ENCODE peak calls at places on chromosomes 7 and 10, in six cellular contexts. One of them, this sample, is unnamed.

GRCh38 chr7:133629696-133630095 is 376.8 kb downstream of the EXOC4 start:
- DNase-seq in lower lobe of right lung: no peak
- DNase-seq in keratinocyte: no peak
- DNase-seq in mesenchymal stem cell: peak; percentile 20
- DNase-seq in GM23338: no peak
- DNase-seq in left ventricle myocardium inferior: no peak
- DNase-seq in this sample: no peak

GRCh38 chr10:124648738-124649137 is 95.4 kb downstream of the FAM53B start:
- DNase-seq in lower lobe of right lung: peak; percentile 74
- DNase-seq in keratinocyte: peak; percentile 69
- DNase-seq in mesenchymal stem cell: peak; percentile 94
- DNase-seq in GM23338: no peak
- DNase-seq in left ventricle myocardium inferior: peak; percentile 74
- DNase-seq in this sample: peak; percentile 63

GRCh38 chr10:118394557-118395194 is 52.6 kb upstream of the FAM204A start:
- DNase-seq in lower lobe of right lung: no peak
- DNase-seq in keratinocyte: no peak
- DNase-seq in mesenchymal stem cell: no peak
- DNase-seq in GM23338: no peak
- DNase-seq in left ventricle myocardium inferior: no peak
- DNase-seq in this sample: no peak

GRCh38 chr7:128459394-128459878 is 3.8 kb downstream of the HILPDA start:
- DNase-seq in lower lobe of right lung: peak; percentile 47
- DNase-seq in keratinocyte: no peak
- DNase-seq in mesenchymal stem cell: peak; percentile 81
- DNase-seq in GM23338: peak; percentile 85
- DNase-seq in left ventricle myocardium inferior: peak; percentile 39
- DNase-seq in this sample: peak; percentile 77

GRCh38 chr10:11598749-11599396 is 12.6 kb downstream of the USP6NL start:
- DNase-seq in lower lobe of right lung: no peak
- DNase-seq in keratinocyte: no peak
- DNase-seq in mesenchymal stem cell: no peak
- DNase-seq in GM23338: no peak
- DNase-seq in left ventricle myocardium inferior: no peak
- DNase-seq in this sample: no peak

GRCh38 chr10:102643346-102644065 is 773 bp upstream of the TRIM8 start:
- DNase-seq in lower lobe of right lung: peak; percentile 77
- DNase-seq in keratinocyte: no peak
- DNase-seq in mesenchymal stem cell: peak; percentile 87
- DNase-seq in GM23338: peak; percentile 76
- DNase-seq in left ventricle myocardium inferior: peak; percentile 72
- DNase-seq in this sample: peak; percentile 66

GRCh38 chr10:114491933-114492332 is 87.6 kb upstream of the AFAP1L2 start:
- DNase-seq in lower lobe of right lung: no peak
- DNase-seq in keratinocyte: no peak
- DNase-seq in mesenchymal stem cell: no peak
- DNase-seq in GM23338: no peak
- DNase-seq in left ventricle myocardium inferior: no peak
- DNase-seq in this sample: no peak

GRCh38 chr7:51458693-51459092 is 142.1 kb upstream of the COBL start:
- DNase-seq in lower lobe of right lung: no peak
- DNase-seq in keratinocyte: no peak
- DNase-seq in mesenchymal stem cell: no peak
- DNase-seq in GM23338: no peak
- DNase-seq in left ventricle myocardium inferior: no peak
- DNase-seq in this sample: no peak

GRCh38 chr7:96250776-96251361 is 71.0 kb downstream of the SLC25A13 start:
- DNase-seq in lower lobe of right lung: no peak
- DNase-seq in keratinocyte: no peak
- DNase-seq in mesenchymal stem cell: no peak
- DNase-seq in GM23338: no peak
- DNase-seq in left ventricle myocardium inferior: no peak
- DNase-seq in this sample: no peak

GRCh38 chr10:47060356-47060755 is 149.1 kb downstream of the PTPN20 start:
- DNase-seq in lower lobe of right lung: no peak
- DNase-seq in keratinocyte: no peak
- DNase-seq in mesenchymal stem cell: no peak
- DNase-seq in GM23338: no peak
- DNase-seq in left ventricle myocardium inferior: no peak
- DNase-seq in this sample: no peak

GRCh38 chr10:80453715-80454525 is at the start of gene TSPAN14:
- DNase-seq in lower lobe of right lung: peak; percentile 92
- DNase-seq in keratinocyte: no peak
- DNase-seq in mesenchymal stem cell: peak; percentile 84
- DNase-seq in GM23338: peak; percentile 77
- DNase-seq in left ventricle myocardium inferior: peak; percentile 88
- DNase-seq in this sample: peak; percentile 74

DNA sequence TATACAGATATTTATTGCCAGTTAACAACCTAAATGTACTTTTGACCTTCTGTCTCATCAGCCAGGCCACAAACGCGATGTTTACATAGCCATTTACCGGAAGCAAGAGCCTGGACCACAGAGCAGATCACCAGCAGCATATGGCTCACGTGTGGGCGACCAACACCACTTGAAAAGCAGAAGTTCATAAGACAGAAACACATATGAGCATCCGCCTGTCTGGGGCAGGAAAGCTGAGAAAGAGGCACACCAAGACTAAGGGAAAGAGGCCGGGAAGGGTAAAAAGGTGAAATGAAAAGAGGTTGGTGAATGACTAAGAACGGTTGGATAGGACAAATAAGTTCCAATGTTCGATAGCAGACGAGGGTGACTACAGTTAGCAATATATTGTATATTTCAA is 1.3 kb downstream of the ABCB1 start:
- DNase-seq in lower lobe of right lung: peak; percentile 48
- DNase-seq in keratinocyte: no peak
- DNase-seq in mesenchymal stem cell: peak; percentile 28
- DNase-seq in GM23338: no peak
- DNase-seq in left ventricle myocardium inferior: no peak
- DNase-seq in this sample: peak; percentile 24
- H3K4me3 ChIP-seq in lower lobe of right lung: peak overlapping the region; percentile 51
- H3K4me3 ChIP-seq in keratinocyte: no peak overlapping the region
- H3K4me3 ChIP-seq in mesenchymal stem cell: no peak overlapping the region
- H3K4me3 ChIP-seq in GM23338: no peak overlapping the region
- H3K4me3 ChIP-seq in left ventricle myocardium inferior: peak overlapping the region; percentile 69
- H3K4me3 ChIP-seq in this sample: no peak overlapping the region

DNA sequence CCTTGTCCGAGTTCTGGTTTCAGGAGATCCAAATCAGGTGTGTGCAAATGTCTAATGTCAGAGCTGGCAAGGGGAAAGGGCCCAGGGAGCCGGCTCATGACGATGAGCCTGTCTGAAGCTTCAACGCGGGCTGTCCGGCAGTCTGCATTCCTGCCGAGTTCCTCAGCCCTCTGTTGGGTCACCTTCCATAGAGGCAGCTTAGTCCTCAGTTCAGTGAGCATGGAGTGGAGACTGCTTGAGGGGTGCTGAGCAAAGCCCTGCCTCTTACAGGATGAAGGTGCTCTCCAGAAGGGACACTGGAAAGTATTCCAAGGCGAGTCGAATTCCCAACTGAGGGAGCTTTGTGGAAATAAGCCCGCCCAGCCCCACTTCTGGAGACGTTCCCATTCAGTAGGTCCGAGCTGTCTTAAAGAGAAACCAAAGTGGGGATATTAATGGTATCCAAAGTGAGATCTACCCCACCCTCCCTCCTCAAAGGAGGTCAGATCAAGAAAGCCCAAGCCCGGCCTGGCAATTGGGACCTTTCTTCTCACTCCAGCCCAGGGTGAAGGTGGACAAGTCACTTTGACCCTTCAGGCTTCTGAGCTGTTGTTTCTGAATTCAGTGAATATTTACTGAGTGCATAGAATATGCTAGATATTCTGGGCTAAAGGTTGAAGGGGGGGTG is 3.3 kb downstream of the EGFR start:
- DNase-seq in lower lobe of right lung: no peak
- DNase-seq in keratinocyte: no peak
- DNase-seq in mesenchymal stem cell: no peak
- DNase-seq in GM23338: no peak
- DNase-seq in left ventricle myocardium inferior: no peak
- DNase-seq in this sample: no peak
- H3K27ac ChIP-seq in lower lobe of right lung: peak overlapping the region; percentile 49
- H3K27ac ChIP-seq in keratinocyte: peak overlapping the region; percentile 98
- H3K27ac ChIP-seq in mesenchymal stem cell: no peak overlapping the region
- H3K27ac ChIP-seq in GM23338: no peak overlapping the region
- H3K27ac ChIP-seq in left ventricle myocardium inferior: peak overlapping the region; percentile 96
- H3K27ac ChIP-seq in this sample: no peak overlapping the region

GRCh38 chr7:44275829-44276570 is 49.4 kb downstream of the CAMK2B start:
- DNase-seq in lower lobe of right lung: peak; percentile 26
- DNase-seq in keratinocyte: no peak
- DNase-seq in mesenchymal stem cell: peak; percentile 8
- DNase-seq in GM23338: peak; percentile 91
- DNase-seq in left ventricle myocardium inferior: peak; percentile 7
- DNase-seq in this sample: no peak

GRCh38 chr7:44275146-44275545 is 50.2 kb downstream of the CAMK2B start:
- DNase-seq in lower lobe of right lung: peak; percentile 8
- DNase-seq in keratinocyte: no peak
- DNase-seq in mesenchymal stem cell: no peak
- DNase-seq in GM23338: no peak
- DNase-seq in left ventricle myocardium inferior: peak; percentile 5
- DNase-seq in this sample: no peak

GRCh38 chr7:44272981-44273380 is 52.4 kb downstream of the CAMK2B start:
- DNase-seq in lower lobe of right lung: no peak
- DNase-seq in keratinocyte: no peak
- DNase-seq in mesenchymal stem cell: no peak
- DNase-seq in GM23338: no peak
- DNase-seq in left ventricle myocardium inferior: no peak
- DNase-seq in this sample: no peak

GRCh38 chr7:44273681-44274622 is 51.4 kb downstream of the CAMK2B start:
- DNase-seq in lower lobe of right lung: peak; percentile 16
- DNase-seq in keratinocyte: no peak
- DNase-seq in mesenchymal stem cell: no peak
- DNase-seq in GM23338: no peak
- DNase-seq in left ventricle myocardium inferior: no peak
- DNase-seq in this sample: no peak

DNA sequence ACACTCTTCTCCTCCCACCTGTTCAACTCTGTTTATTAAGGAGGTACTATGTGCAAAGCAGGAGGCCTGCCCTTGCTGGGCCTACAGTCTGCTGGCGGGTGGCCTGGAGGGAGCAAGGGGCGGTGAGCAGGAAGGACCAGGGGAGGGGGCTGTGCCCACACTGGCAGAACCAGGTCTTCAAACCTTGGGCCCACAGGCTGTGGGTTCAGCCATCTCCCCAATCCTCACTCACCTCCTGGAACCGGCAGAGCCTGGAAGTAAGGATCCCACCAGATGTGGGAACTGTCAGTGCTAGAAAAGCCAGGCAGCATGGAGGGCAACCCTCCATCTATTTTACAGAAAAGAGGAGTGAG is 50.8 kb downstream of the CAMK2B start:
- DNase-seq in lower lobe of right lung: peak; percentile 30
- DNase-seq in keratinocyte: no peak
- DNase-seq in mesenchymal stem cell: no peak
- DNase-seq in GM23338: no peak
- DNase-seq in left ventricle myocardium inferior: peak; percentile 7
- DNase-seq in this sample: no peak
- H3K27me3 ChIP-seq in lower lobe of right lung: peaks cover 7% of the 10 kb centered on the region
- H3K27me3 ChIP-seq in keratinocyte: peaks cover 14% of the 10 kb centered on the region
- H3K27me3 ChIP-seq in mesenchymal stem cell: peaks cover 35% of the 10 kb centered on the region
- H3K27me3 ChIP-seq in GM23338: peaks cover 12% of the 10 kb centered on the region
- H3K27me3 ChIP-seq in left ventricle myocardium inferior: no peaks in the 10 kb centered on the region
- H3K27me3 ChIP-seq in this sample: no peaks in the 10 kb centered on the region

GRCh38 chr7:100890640-100891521 is 1.4 kb upstream of the UFSP1 start:
- DNase-seq in lower lobe of right lung: no peak
- DNase-seq in keratinocyte: no peak
- DNase-seq in mesenchymal stem cell: no peak
- DNase-seq in GM23338: peak; percentile 67
- DNase-seq in left ventricle myocardium inferior: peak; percentile 22
- DNase-seq in this sample: no peak
- H3K4me3 ChIP-seq in lower lobe of right lung: peak overlapping the region; percentile 88
- H3K4me3 ChIP-seq in keratinocyte: peak overlapping the region; percentile 45
- H3K4me3 ChIP-seq in mesenchymal stem cell: peak overlapping the region; percentile 35
- H3K4me3 ChIP-seq in GM23338: peak overlapping the region; percentile 90
- H3K4me3 ChIP-seq in left ventricle myocardium inferior: peak overlapping the region; percentile 80
- H3K4me3 ChIP-seq in this sample: peak overlapping the region; percentile 70

DNA sequence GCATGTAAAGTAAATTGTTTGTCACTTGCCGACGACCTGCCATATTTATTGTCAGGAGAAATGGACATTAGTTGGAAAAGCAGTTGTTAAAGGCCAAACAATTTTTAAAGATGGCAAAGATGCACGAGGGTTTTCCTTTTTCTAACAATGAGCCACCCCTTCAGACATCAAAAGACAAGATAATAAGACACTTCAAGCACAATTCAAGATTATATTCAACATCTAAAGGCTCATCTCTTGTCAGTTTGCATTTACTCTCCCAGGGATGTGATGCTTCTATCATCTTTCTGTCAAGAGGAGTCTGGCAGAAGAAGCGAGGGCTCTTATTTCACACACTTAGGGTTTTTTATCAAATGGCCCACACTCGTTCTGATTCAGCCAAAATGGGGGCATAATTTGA is 118.5 kb downstream of the POU6F2 start:
- DNase-seq in lower lobe of right lung: no peak
- DNase-seq in keratinocyte: no peak
- DNase-seq in mesenchymal stem cell: no peak
- DNase-seq in GM23338: no peak
- DNase-seq in left ventricle myocardium inferior: no peak
- DNase-seq in this sample: no peak
- H3K27ac ChIP-seq in lower lobe of right lung: no peak overlapping the region
- H3K27ac ChIP-seq in keratinocyte: no peak overlapping the region
- H3K27ac ChIP-seq in mesenchymal stem cell: no peak overlapping the region
- H3K27ac ChIP-seq in GM23338: no peak overlapping the region
- H3K27ac ChIP-seq in left ventricle myocardium inferior: no peak overlapping the region
- H3K27ac ChIP-seq in this sample: no peak overlapping the region

GRCh38 chr10:49271346-49271745 is 27.6 kb upstream of the C10orf71 start:
- DNase-seq in lower lobe of right lung: no peak
- DNase-seq in keratinocyte: no peak
- DNase-seq in mesenchymal stem cell: no peak
- DNase-seq in GM23338: no peak
- DNase-seq in left ventricle myocardium inferior: peak; percentile 53
- DNase-seq in this sample: no peak
- H3K27me3 ChIP-seq in lower lobe of right lung: no peaks in the 10 kb centered on the region
- H3K27me3 ChIP-seq in keratinocyte: no peaks in the 10 kb centered on the region
- H3K27me3 ChIP-seq in mesenchymal stem cell: no peaks in the 10 kb centered on the region
- H3K27me3 ChIP-seq in GM23338: no peaks in the 10 kb centered on the region
- H3K27me3 ChIP-seq in left ventricle myocardium inferior: no peaks in the 10 kb centered on the region
- H3K27me3 ChIP-seq in this sample: no peaks in the 10 kb centered on the region

GRCh38 chr10:50640238-50640637 is 16.5 kb upstream of the SGMS1 start:
- DNase-seq in lower lobe of right lung: no peak
- DNase-seq in keratinocyte: no peak
- DNase-seq in mesenchymal stem cell: no peak
- DNase-seq in GM23338: no peak
- DNase-seq in left ventricle myocardium inferior: no peak
- DNase-seq in this sample: no peak
- H3K4me3 ChIP-seq in lower lobe of right lung: no peak overlapping the region
- H3K4me3 ChIP-seq in keratinocyte: no peak overlapping the region
- H3K4me3 ChIP-seq in mesenchymal stem cell: no peak overlapping the region
- H3K4me3 ChIP-seq in GM23338: no peak overlapping the region
- H3K4me3 ChIP-seq in left ventricle myocardium inferior: no peak overlapping the region
- H3K4me3 ChIP-seq in this sample: no peak overlapping the region

GRCh38 chr7:55063036-55063435 is 44.2 kb downstream of the EGFR start:
- DNase-seq in lower lobe of right lung: no peak
- DNase-seq in keratinocyte: no peak
- DNase-seq in mesenchymal stem cell: no peak
- DNase-seq in GM23338: no peak
- DNase-seq in left ventricle myocardium inferior: no peak
- DNase-seq in this sample: no peak
- H3K27ac ChIP-seq in lower lobe of right lung: no peak overlapping the region
- H3K27ac ChIP-seq in keratinocyte: peak overlapping the region; percentile 94
- H3K27ac ChIP-seq in mesenchymal stem cell: peak overlapping the region; percentile 70
- H3K27ac ChIP-seq in GM23338: no peak overlapping the region
- H3K27ac ChIP-seq in left ventricle myocardium inferior: no peak overlapping the region
- H3K27ac ChIP-seq in this sample: no peak overlapping the region

This sample was measured in CD4-positive, alpha-beta memory T cell.